ENCODE peak calls at places on chromosomes 4 and X, in four cellular contexts. H is fibroblast of lung, Z is OCI-LY7, A is adipocyte. G is an unnamed sample.

GRCh38 chr4:113499696-113500095 is 261.8 kb downstream of the CAMK2D start:
- DNase-seq in H (peak; percentile 90), A (peak; percentile 57), Z (no peak), G (no peak)

GRCh38 chrX:20284992-20285391 is 18.3 kb upstream of the RPS6KA3 start:
- DNase-seq in A (peak; percentile 15), H (no peak), Z (no peak), G (no peak)

GRCh38 chrX:40147399-40148188 is 49.8 kb upstream of the BCOR start:
- DNase-seq in A (no peak), Z (no peak), H (no peak), G (no peak)

GRCh38 chr4:123744664-123745290 is 348.2 kb downstream of the SPRY1 start:
- DNase-seq in H (peak; percentile 53), A (no peak), Z (no peak), G (no peak)

GRCh38 chr4:151879705-151880104 is 118.9 kb upstream of the GATB start:
- DNase-seq in H (no peak), A (no peak), Z (no peak), G (no peak)

GRCh38 chrX:68433155-68433980 is at the start of gene OPHN1:
- DNase-seq in Z (no peak), H (peak; percentile 84), A (peak; percentile 80), G (peak; percentile 89)

GRCh38 chr4:93827272-93827947 is 1.1 kb upstream of the ATOH1 start:
- DNase-seq in Z (no peak), H (no peak), A (no peak), G (no peak)

GRCh38 chr4:17552427-17552826 is 24.6 kb upstream of the LAP3 start:
- DNase-seq in A (no peak), Z (no peak), H (no peak), G (no peak)

GRCh38 chr4:140152760-140153418 is 1.1 kb downstream of the MAML3 start:
- DNase-seq in H (peak; percentile 58), A (peak; percentile 75), Z (peak; percentile 38), G (peak; percentile 21)

GRCh38 chr4:114226968-114227760 is 247.7 kb upstream of the ARSJ start:
- DNase-seq in A (no peak), H (peak; percentile 69), Z (no peak), G (no peak)

GRCh38 chr4:153490985-153491483 is 24.9 kb downstream of the TMEM131L start:
- DNase-seq in H (no peak), Z (no peak), A (no peak), G (no peak)
- H3K4me1 ChIP-seq in H (peaks cover 29% of the 10 kb centered on the region), Z (peaks cover 98% of the 10 kb centered on the region), A (peaks cover 27% of the 10 kb centered on the region), G (peaks cover 48% of the 10 kb centered on the region)

DNA sequence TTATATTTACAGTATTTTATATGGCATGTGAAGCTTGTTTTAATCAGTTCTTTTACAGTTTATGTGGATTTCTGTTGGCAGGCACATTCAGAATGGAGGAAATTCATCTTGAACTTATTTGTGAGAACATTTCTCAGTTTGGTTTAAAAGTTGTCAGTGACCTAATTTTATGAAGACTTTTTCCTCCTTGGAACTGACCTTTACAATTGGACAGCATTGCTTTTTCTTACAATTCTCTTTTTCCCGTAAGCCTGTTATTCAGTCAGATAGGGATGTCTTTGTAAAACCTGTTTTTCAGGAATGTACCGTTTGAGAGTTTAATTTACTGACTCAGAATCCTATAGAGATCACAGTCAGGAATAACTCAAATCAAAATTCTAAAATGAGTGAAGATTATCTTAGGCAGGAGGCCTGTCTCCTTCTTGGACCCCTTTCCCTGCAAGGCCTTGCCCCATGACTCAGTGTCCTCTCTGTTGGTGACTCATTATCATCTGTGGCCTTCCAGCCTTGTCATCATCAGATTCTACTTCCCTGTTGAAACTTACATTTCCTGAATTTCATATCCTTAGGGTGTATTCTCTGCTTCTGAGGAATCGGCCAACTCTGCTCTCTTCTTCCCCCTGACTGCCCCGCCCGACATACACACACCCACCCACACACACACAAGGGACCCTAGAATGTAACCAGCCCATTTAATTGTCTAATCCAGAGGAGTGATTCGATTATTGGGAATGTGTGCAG is 99.7 kb downstream of the ARHGAP10 start:
- DNase-seq in H (peak; percentile 90), A (peak; percentile 83), Z (no peak), G (no peak)
- H3K4me1 ChIP-seq in H (peaks cover 17% of the 10 kb centered on the region), A (peaks cover 64% of the 10 kb centered on the region), Z (no peaks in the 10 kb centered on the region), G (peaks cover 2% of the 10 kb centered on the region)

GRCh38 chr4:8108261-8108660 is 50.4 kb downstream of the ABLIM2 start:
- DNase-seq in A (no peak), Z (no peak), H (no peak), G (no peak)

GRCh38 chr4:8112036-8112576 is 46.5 kb downstream of the ABLIM2 start:
- DNase-seq in A (no peak), H (no peak), Z (no peak), G (no peak)

GRCh38 chr4:8109406-8110065 is 49.1 kb downstream of the ABLIM2 start:
- DNase-seq in Z (no peak), H (no peak), A (no peak), G (no peak)

GRCh38 chr4:8108991-8109390 is 49.6 kb downstream of the ABLIM2 start:
- DNase-seq in H (no peak), A (no peak), Z (no peak), G (no peak)

DNA sequence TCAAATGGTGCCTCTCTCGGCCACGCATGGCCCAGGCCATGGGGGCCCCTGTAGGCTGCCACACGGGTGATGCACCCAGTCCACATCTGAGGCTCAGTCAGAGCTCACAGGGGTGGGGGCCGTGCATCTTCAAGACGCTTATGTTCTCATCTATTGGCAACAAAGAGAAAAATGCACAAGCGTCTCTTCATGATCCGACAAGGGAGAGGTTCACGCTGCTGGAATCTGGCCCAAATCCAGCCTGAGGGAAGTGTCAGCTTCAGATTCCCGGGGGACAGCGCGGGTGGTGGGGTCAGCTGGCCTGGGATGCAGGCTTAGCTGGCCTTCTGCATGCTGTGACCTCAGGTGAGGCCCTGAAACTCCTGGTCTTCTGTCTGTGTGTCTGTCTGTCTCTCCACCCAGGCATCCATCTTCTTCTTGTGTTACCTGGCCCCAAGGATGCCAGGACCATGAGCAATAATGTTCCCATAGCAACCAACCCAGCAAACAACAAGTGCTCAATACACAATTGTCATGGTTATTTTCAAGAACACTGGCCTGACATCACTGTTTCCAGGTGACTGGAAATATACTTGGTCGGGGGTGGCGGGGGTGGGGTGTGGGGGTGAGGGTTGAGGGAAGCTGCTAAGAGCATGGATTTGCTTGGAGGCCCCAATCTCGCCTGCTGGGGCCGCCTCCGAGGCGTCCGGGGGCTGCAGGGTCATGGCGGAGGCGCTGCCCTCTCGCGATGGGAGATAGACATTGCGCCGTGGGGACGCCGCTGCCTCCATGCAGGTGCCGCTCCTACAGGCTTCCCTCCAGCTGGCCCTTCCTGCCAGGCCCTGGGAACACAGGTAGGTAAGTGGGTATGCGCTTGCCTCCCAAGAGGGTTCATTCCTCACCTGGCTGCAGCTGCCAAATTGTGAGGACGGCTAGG is 48.3 kb downstream of the ABLIM2 start:
- DNase-seq in A (no peak), H (peak; percentile 30), Z (peak; percentile 41), G (peak; percentile 61)
- H3K4me1 ChIP-seq in A (peaks cover 8% of the 10 kb centered on the region), H (no peaks in the 10 kb centered on the region), Z (no peaks in the 10 kb centered on the region), G (no peaks in the 10 kb centered on the region)

GRCh38 chr4:54232151-54232688 is 3.1 kb downstream of the PDGFRA start:
- DNase-seq in Z (no peak), A (peak; percentile 44), H (peak; percentile 30), G (no peak)
- H3K4me1 ChIP-seq in Z (peaks cover 3% of the 10 kb centered on the region), A (peaks cover 31% of the 10 kb centered on the region), H (peaks cover 4% of the 10 kb centered on the region), G (peaks cover 6% of the 10 kb centered on the region)

DNA sequence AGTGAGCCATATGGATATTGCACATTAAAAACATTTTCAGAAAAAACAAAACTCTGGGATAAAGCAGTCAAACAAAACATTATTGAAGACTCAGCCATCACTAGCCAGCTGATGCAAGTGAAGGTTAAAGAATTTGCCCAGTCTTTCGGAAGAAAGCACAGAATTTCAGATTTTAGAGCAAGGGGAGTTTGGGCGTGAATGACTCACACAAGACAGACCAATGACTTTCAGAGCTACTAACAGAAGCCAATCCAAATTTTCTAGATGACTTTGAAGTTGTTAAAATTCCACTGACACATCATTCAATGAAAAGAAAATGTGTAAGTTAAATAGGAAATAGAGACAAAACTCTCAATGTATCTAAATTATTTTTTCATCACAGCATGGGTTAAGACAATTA is 4.0 kb downstream of the MRFAP1L1 start:
- DNase-seq in Z (no peak), H (no peak), A (no peak), G (no peak)
- H3K4me1 ChIP-seq in Z (peaks cover 35% of the 10 kb centered on the region), H (peaks cover 3% of the 10 kb centered on the region), A (peaks cover 38% of the 10 kb centered on the region), G (peaks cover 5% of the 10 kb centered on the region)

GRCh38 chrX:110259065-110259559 is 58.8 kb downstream of the AMMECR1 start:
- DNase-seq in A (no peak), Z (no peak), H (no peak), G (no peak)
- H3K4me1 ChIP-seq in A (no peaks in the 10 kb centered on the region), Z (no peaks in the 10 kb centered on the region), H (no peaks in the 10 kb centered on the region), G (peaks cover 42% of the 10 kb centered on the region)

DNA sequence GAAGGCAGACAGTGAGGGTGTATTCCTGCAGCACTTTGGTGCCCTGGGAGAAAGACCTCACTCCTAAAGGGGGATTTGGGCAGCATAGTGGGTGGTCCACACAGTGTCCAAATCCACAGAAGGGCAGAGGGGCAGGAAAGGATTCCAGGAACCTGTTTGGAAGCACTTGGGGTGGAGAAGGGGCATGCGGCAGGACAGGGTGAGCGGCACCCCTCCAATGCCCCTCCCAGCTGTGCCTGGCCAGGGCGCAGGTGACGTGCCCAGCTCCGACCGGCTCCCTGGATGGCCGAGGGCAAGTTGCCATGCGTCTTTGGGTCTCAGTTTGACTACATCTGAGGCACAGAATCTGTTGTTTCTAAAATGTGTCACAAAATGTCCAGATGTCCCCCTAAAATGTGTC is 66.5 kb upstream of the HMX1 start:
- DNase-seq in H (no peak), Z (no peak), A (no peak), G (no peak)
- H3K4me1 ChIP-seq in H (no peaks in the 10 kb centered on the region), Z (no peaks in the 10 kb centered on the region), A (no peaks in the 10 kb centered on the region), G (no peaks in the 10 kb centered on the region)

G was measured in HAP-1.